ENCODE peak calls at places on chromosome 1, in seven cellular contexts. W, O, B, J, L, V and E are unnamed samples.

GRCh38 chr1:81702903-81703302 is 97.8 kb upstream of the ADGRL2 start:
- DNase-seq in W (peak), O (no peak), B (no peak), J (peak), L (no peak), V (no peak), E (no peak)

GRCh38 chr1:10761503-10762152 is 34.8 kb downstream of the CASZ1 start:
- DNase-seq in W (no peak), O (peak), B (no peak), J (no peak), L (no peak), V (no peak), E (no peak)

GRCh38 chr1:95388041-95388440 is 154.0 kb downstream of the RWDD3 start:
- DNase-seq in W (no peak), O (no peak), B (no peak), J (no peak), L (no peak), V (no peak), E (no peak)

GRCh38 chr1:201250326-201251011 is 32.8 kb upstream of the PKP1 start:
- DNase-seq in W (no peak), O (peak), B (no peak), J (no peak), L (peak), V (no peak), E (peak)

GRCh38 chr1:93675272-93675671 is 6.4 kb downstream of the BCAR3 start:
- DNase-seq in W (no peak), O (no peak), B (no peak), J (no peak), L (no peak), V (no peak), E (no peak)

GRCh38 chr1:215523128-215523861 is 43.8 kb upstream of the KCTD3 start:
- DNase-seq in W (peak), O (no peak), B (no peak), J (peak), L (no peak), V (no peak), E (no peak)

GRCh38 chr1:23168079-23168461 is 586 bp downstream of the LUZP1 start:
- DNase-seq in W (no peak), O (no peak), B (peak), J (no peak), L (peak), V (peak), E (peak)

GRCh38 chr1:20400341-20401177 is 85.5 kb downstream of the CAMK2N1 start:
- DNase-seq in W (no peak), O (no peak), B (no peak), J (no peak), L (no peak), V (no peak), E (no peak)

GRCh38 chr1:202561240-202561639 is 149.0 kb downstream of the SYT2 start:
- DNase-seq in W (no peak), O (no peak), B (no peak), J (no peak), L (no peak), V (no peak), E (no peak)

GRCh38 chr1:206526064-206526911 is 19.0 kb downstream of the RASSF5 start:
- DNase-seq in W (peak), O (peak), B (no peak), J (no peak), L (no peak), V (no peak), E (no peak)

GRCh38 chr1:167638064-167638463 is 8.0 kb downstream of the RCSD1 start:
- DNase-seq in W (no peak), O (no peak), B (no peak), J (no peak), L (no peak), V (no peak), E (no peak)

DNA sequence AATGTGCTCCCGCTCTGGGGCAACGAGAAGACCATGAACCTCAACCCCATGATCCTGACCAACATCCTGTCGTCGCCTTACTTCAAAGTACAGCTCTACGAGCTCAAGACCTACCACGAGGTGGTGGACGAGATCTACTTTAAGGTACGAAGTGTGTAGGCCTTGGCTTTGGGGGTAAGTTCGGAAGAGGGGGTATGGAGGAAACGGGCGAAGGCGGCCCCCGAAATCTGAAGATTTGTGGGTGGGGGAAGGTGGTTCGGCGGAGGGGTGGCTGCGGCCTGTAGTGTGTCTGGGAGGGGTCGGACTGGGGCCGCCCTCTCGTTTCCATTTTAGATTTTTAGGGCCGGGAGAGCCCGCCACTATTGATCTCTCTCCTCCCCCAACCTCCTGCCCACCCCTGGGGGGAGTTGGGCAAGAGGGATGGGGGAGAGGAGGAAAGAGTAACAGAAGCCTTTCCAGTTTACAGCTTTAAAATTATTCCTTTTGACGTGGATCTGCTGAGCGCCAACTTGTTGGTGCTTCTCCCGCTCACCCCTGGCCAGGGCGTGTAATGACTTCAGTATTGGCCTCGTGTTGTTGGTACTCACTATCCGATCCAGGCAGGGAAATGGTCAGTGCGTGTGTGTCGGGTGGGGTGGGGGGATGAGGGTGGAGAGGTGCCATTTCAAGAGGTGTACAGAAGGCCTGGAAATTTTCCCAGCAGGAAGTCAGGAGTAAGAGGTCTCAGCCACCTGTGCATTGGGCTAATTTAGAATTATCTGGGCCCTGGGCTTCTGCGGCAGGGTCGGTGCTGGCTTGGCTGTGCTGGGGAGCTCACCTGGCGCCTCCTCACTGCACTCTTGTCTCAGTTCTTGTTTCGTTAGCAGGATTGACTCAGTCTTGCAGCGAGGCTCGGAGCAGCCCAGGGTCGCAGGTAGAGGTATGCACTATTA is 880 bp downstream of the PRPF38B start:
- DNase-seq in W (peak), O (peak), B (peak), J (peak), L (peak), V (peak), E (peak)
- TF ChIP-seq CTCF in W (peak), O (no peak), B (peak), J (peak), L (peak), V (no peak), E (peak)

GRCh38 chr1:159826436-159827101 is at the start of gene SLAMF8:
- DNase-seq in W (no peak), O (peak), B (peak), J (no peak), L (peak), V (peak), E (peak)
- TF ChIP-seq CTCF in W (no peak), O (no peak), B (no peak), J (no peak), L (no peak), V (no peak), E (no peak)

DNA sequence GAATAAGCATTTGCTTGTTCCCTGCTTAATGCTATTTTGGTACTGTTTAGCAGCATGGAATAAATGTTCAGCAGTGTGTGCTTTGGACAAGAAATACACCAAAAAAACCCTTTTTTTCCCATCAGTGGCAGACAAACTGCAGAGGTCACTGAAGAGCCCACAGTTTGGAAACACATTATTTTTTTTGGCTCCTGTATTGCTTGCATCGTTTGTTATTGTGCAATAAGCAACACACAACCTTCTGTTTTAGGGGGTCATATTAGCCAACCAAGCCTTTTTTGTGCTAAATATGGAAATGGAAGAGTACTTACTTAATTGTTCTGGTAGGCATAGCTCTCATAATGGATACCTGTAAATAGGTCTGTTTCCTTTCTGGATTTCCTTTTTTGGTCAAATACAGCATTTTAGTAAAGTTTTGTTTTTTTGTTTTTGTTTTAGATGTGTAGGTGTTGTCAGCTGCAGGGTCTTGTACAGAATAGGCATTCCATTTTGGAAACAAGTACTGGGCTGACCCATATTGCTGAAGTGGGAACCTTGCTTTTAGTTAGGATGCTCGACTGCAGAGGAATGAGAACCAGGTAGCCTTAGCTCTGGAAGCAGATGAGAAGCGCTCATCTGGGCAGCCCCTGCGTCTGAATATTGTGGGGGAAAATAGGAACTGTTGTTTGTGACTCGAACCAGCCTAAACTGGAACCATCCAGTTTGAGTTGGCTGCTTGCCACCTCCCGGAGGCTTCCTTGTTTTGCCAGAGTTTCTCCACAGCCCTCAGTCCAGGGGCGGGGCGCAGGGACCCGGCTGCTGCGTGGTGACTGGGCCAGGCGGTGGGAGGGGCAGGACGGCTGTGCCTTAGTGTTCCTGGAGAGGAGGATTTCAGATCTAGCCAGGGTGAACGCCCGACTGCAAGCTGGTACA is 38.5 kb downstream of the SPEN start:
- DNase-seq in W (peak), O (peak), B (peak), J (peak), L (peak), V (no peak), E (peak)
- TF ChIP-seq CTCF in W (peak), O (no peak), B (peak), J (peak), L (no peak), V (peak), E (no peak)

DNA sequence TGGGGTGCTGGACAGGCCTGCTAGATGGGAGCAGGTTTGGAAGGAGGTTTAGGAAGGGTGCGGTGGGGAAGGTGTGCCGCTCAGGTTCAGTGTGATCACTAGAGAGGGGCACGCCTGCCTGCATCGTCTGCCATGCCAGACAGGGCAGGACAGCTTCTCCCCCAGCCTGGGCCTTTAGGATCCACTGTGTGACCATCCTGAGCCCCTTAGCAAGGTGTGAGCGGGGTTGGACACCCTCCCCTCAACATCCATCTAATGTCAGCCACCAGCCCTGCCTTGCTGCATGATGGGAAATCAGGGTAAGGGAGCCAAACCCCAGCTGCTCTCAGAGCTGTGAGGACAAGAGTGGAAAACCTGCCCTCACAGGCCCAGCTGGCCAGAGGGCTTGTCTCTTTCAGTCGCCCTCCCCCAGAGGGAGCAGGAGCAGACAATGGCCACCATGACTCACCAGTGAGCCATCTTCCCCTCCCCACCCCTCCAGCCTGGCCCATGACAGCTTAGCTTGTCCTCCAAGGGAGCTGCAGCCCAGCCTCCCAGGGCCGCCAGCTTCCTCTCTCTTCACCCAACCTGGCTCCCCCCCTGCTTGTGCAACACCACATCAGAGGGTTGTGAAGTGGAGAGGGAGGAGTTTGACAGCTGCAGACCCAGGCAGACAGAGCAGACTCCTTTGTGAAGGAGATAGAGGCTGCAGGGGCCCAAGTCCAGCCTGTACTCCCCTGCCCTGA is 37.0 kb downstream of the NUAK2 start:
- DNase-seq in W (peak), O (peak), B (peak), J (peak), L (peak), V (peak), E (peak)
- TF ChIP-seq CTCF in W (peak), O (no peak), B (no peak), J (peak), L (no peak), V (no peak), E (no peak)

DNA sequence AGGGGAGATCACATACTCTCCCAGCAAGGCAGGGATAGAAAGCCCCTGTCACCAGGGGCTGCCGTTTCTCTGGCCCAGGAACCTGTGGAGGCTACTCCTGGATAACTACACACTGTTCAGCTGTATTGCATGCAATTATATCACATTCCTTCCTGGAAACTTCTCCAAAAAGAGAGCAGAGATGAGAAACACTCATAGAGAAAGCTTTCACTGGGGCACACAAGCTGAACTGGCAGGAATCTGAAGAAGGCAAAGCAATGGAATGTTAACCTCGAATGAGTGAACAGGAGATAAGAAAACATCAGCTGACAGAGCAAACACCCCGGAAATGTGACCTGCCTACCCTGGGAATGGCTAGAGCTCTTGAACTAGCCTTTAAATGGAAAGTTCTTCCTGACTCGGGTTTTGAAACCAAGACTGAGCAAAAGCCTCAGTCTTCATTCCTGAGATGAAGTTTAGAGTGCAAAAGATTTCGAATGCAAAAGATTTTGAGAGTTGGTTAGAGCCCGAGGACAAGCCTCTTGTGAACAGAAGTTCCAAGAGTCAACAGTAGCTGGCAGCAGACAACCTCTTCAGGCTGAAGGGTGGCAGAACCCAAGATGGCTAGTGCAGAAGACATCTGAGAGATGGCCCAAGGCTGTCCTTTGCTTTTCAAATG is 32.3 kb downstream of the CCN1 start:
- DNase-seq in W (peak), O (no peak), B (peak), J (peak), L (no peak), V (no peak), E (no peak)
- TF ChIP-seq CTCF in W (peak), O (peak), B (peak), J (peak), L (no peak), V (no peak), E (no peak)

GRCh38 chr1:18611311-18611710 is 19.3 kb upstream of the PAX7 start:
- DNase-seq in W (no peak), O (no peak), B (no peak), J (no peak), L (no peak), V (no peak), E (no peak)
- TF ChIP-seq CTCF in W (no peak), O (no peak), B (no peak), J (no peak), L (no peak), V (no peak), E (no peak)

GRCh38 chr1:39182804-39183203 is 21.7 kb upstream of the MACF1 start:
- DNase-seq in W (no peak), O (no peak), B (no peak), J (no peak), L (no peak), V (no peak), E (no peak)

GRCh38 chr1:39187276-39188046 is 17.0 kb upstream of the MACF1 start:
- DNase-seq in W (no peak), O (no peak), B (no peak), J (no peak), L (no peak), V (no peak), E (no peak)

GRCh38 chr1:39183503-39184353 is 20.8 kb upstream of the MACF1 start:
- DNase-seq in W (peak), O (peak), B (peak), J (peak), L (peak), V (peak), E (no peak)

GRCh38 chr1:39181311-39181710 is 23.2 kb upstream of the MACF1 start:
- DNase-seq in W (no peak), O (no peak), B (no peak), J (no peak), L (no peak), V (no peak), E (no peak)

GRCh38 chr1:39184354-39184818 is 20.1 kb upstream of the MACF1 start:
- DNase-seq in W (no peak), O (no peak), B (no peak), J (no peak), L (no peak), V (no peak), E (no peak)
- TF ChIP-seq CTCF in W (no peak), O (no peak), B (no peak), J (no peak), L (no peak), V (no peak), E (no peak)